ENCODE peak calls at places on chromosomes 5 and 9, in seven cellular contexts. H is A172; I is C1 segment of cervical spinal cord; V is stimulated activated CD4-positive, alpha-beta T cell treated with anti-CD3 and anti-CD28 coated beads, Interleukin-15, amount 100 ng/mL, for 24 hours; Z is stimulated activated CD8-positive, alpha-beta memory T cell treated with anti-CD3 and anti-CD28 coated beads, Interleukin-7, amount 100 ng/mL, for 1 hour; T is suprapubic skin; K is iPS-NIHi11. X is an unnamed sample.

GRCh38 chr9:84862308-84862707 is 192.8 kb downstream of the NTRK2 start:
- DNase-seq in H (no peak), I (no peak), V (no peak), Z (no peak), T (no peak), K (no peak), X (no peak)

GRCh38 chr9:35333551-35333950 is 156.4 kb upstream of the RUSC2 start:
- DNase-seq in H (peak), I (no peak), V (no peak), Z (no peak), T (no peak), K (no peak), X (no peak)

GRCh38 chr9:35229066-35229778 is 67.4 kb downstream of the UNC13B start:
- DNase-seq in H (no peak), I (no peak), V (no peak), Z (no peak), T (no peak), K (no peak), X (no peak)

GRCh38 chr5:54517174-54517511 is 416 bp upstream of the SNX18 start:
- DNase-seq in H (no peak), I (peak), V (no peak), Z (no peak), T (no peak), K (peak), X (no peak)

GRCh38 chr5:39891376-39891775 is 466.6 kb upstream of the DAB2 start:
- DNase-seq in H (peak), I (no peak), V (no peak), Z (no peak), T (no peak), K (no peak), X (no peak)

GRCh38 chr5:50667079-50667652 is 729 bp downstream of the PARP8 start:
- DNase-seq in H (no peak), I (no peak), V (peak), Z (no peak), T (peak), K (peak), X (no peak)

GRCh38 chr5:66669086-66669861 is 73.1 kb downstream of the MAST4 start:
- DNase-seq in H (no peak), I (no peak), V (no peak), Z (no peak), T (no peak), K (no peak), X (no peak)

GRCh38 chr5:132251220-132251725 is 6.2 kb upstream of the PDLIM4 start:
- DNase-seq in H (peak), I (no peak), V (no peak), Z (no peak), T (peak), K (no peak), X (no peak)

GRCh38 chr9:87546704-87547103 is 49.0 kb downstream of the DAPK1 start:
- DNase-seq in H (peak), I (no peak), V (no peak), Z (no peak), T (no peak), K (no peak), X (no peak)

GRCh38 chr9:78325343-78325742 is 28.4 kb downstream of the PSAT1 start:
- DNase-seq in H (peak), I (no peak), V (no peak), Z (no peak), T (no peak), K (no peak), X (no peak)

GRCh38 chr9:123893831-123894460 is 36.0 kb downstream of the DENND1A start:
- DNase-seq in H (peak), I (no peak), V (no peak), Z (no peak), T (no peak), K (no peak), X (no peak)

GRCh38 chr9:134877541-134877940 is 3.1 kb upstream of the FCN2 start:
- DNase-seq in H (no peak), I (no peak), V (no peak), Z (no peak), T (no peak), K (no peak), X (no peak)

GRCh38 chr5:149422429-149423286 is 43.6 kb upstream of the IL17B start:
- DNase-seq in H (peak), I (no peak), V (no peak), Z (no peak), T (no peak), K (peak), X (no peak)

GRCh38 chr5:102722930-102723329 is 32.2 kb upstream of the PAM start:
- DNase-seq in H (peak), I (no peak), V (no peak), Z (no peak), T (no peak), K (no peak), X (no peak)

GRCh38 chr5:54251981-54252380 is 58.4 kb downstream of the ARL15 start:
- DNase-seq in H (peak), I (no peak), V (no peak), Z (no peak), T (no peak), K (no peak), X (no peak)

GRCh38 chr9:34463098-34463900 is 4.7 kb downstream of the DNAI1 start:
- DNase-seq in H (peak), I (no peak), V (peak), Z (no peak), T (no peak), K (no peak), X (no peak)

GRCh38 chr5:151596839-151597539 is 5.9 kb upstream of the FAT2 start:
- DNase-seq in H (peak), I (no peak), V (no peak), Z (no peak), T (no peak), K (peak), X (no peak)

GRCh38 chr9:133137451-133138231 is 16.6 kb upstream of the RALGDS start:
- DNase-seq in H (no peak), I (peak), V (peak), Z (no peak), T (peak), K (no peak), X (no peak)

GRCh38 chr9:83584995-83585394 is 37.9 kb upstream of the IDNK start:
- DNase-seq in H (no peak), I (no peak), V (no peak), Z (no peak), T (no peak), K (peak), X (no peak)

GRCh38 chr9:131290039-131290766 is 680 bp downstream of the PLPP7 start:
- DNase-seq in H (no peak), I (no peak), V (no peak), Z (no peak), T (no peak), K (no peak), X (no peak)

GRCh38 chr5:145385276-145385675 is 449.9 kb downstream of the PRELID2 start:
- DNase-seq in H (no peak), I (no peak), V (no peak), Z (no peak), T (no peak), K (no peak), X (no peak)

GRCh38 chr5:38267372-38267771 is 9.0 kb downstream of the EGFLAM start:
- DNase-seq in H (no peak), I (no peak), V (no peak), Z (no peak), T (no peak), K (no peak), X (no peak)

GRCh38 chr5:27476356-27476988 is 438.1 kb upstream of the CDH9 start:
- DNase-seq in H (no peak), I (no peak), V (no peak), Z (no peak), T (no peak), K (no peak), X (no peak)

GRCh38 chr5:73304381-73304780 is 131.4 kb downstream of the TMEM174 start:
- DNase-seq in H (no peak), I (no peak), V (no peak), Z (no peak), T (no peak), K (no peak), X (no peak)

GRCh38 chr9:90095682-90096081 is 490.9 kb downstream of the GADD45G start:
- DNase-seq in H (no peak), I (peak), V (peak), Z (no peak), T (no peak), K (peak), X (no peak)

GRCh38 chr9:73133921-73134407 is 17.7 kb upstream of the ANXA1 start:
- DNase-seq in H (no peak), I (no peak), V (no peak), Z (no peak), T (peak), K (no peak), X (no peak)

GRCh38 chr9:111400564-111400898 is 70.5 kb upstream of the OR2K2 start:
- DNase-seq in H (peak), I (no peak), V (no peak), Z (no peak), T (no peak), K (no peak), X (no peak)

GRCh38 chr9:4955836-4956235 is 29.2 kb upstream of the JAK2 start:
- DNase-seq in H (no peak), I (no peak), V (no peak), Z (no peak), T (no peak), K (no peak), X (no peak)

GRCh38 chr9:130998596-130999264 is 10.2 kb upstream of the LAMC3 start:
- DNase-seq in H (no peak), I (no peak), V (no peak), Z (no peak), T (no peak), K (no peak), X (no peak)

GRCh38 chr5:143442398-143442797 is 38.9 kb upstream of the NR3C1 start:
- DNase-seq in H (no peak), I (no peak), V (no peak), Z (no peak), T (no peak), K (no peak), X (no peak)

GRCh38 chr5:34687269-34688011 is 31.3 kb downstream of the RAI14 start:
- DNase-seq in H (peak), I (no peak), V (no peak), Z (no peak), T (no peak), K (no peak), X (no peak)

GRCh38 chr9:110939053-110939452 is 99.2 kb downstream of the LPAR1 start:
- DNase-seq in H (no peak), I (no peak), V (no peak), Z (no peak), T (no peak), K (no peak), X (no peak)

GRCh38 chr9:84154320-84154719 is 173.7 kb downstream of the RMI1 start:
- DNase-seq in H (no peak), I (no peak), V (no peak), Z (no peak), T (no peak), K (no peak), X (no peak)

GRCh38 chr5:123215929-123216702 is 127.1 kb downstream of the PRDM6 start:
- DNase-seq in H (peak), I (no peak), V (no peak), Z (no peak), T (no peak), K (no peak), X (no peak)

GRCh38 chr5:147869112-147869511 is 9.4 kb upstream of the SCGB3A2 start:
- DNase-seq in H (no peak), I (no peak), V (no peak), Z (no peak), T (no peak), K (peak), X (no peak)

GRCh38 chr5:74543162-74543995 is 97.1 kb downstream of the ENC1 start:
- DNase-seq in H (peak), I (no peak), V (no peak), Z (no peak), T (no peak), K (peak), X (no peak)

X was measured in cortex of kidney.